ENCODE peak calls at places on chromosome 15, in seven cellular contexts. C is glomerular endothelial cell, L is GM23338, U is uterus, B is NCI-H146, D is Ammon's horn, S is B cell. R is an unnamed sample.

GRCh38 chr15:85786778-85787114 is 8.0 kb downstream of the KLHL25 start:
- DNase-seq in C (no peak), B (no peak), U (no peak), D (no peak), L (no peak), S (no peak), R (no peak)

GRCh38 chr15:90184119-90184785 is 16.9 kb upstream of the SEMA4B start:
- DNase-seq in L (peak; percentile 52), B (peak; percentile 60), U (peak; percentile 79), S (peak; percentile 74), C (no peak), D (peak; percentile 54), R (peak; percentile 86)

GRCh38 chr15:88083828-88084760 is 172.4 kb downstream of the NTRK3 start:
- DNase-seq in B (no peak), D (peak; percentile 28), U (no peak), S (no peak), C (no peak), L (no peak), R (no peak)

GRCh38 chr15:40064231-40064894 is 25.4 kb upstream of the SRP14 start:
- DNase-seq in D (no peak), C (peak; percentile 83), S (no peak), L (peak; percentile 40), B (peak; percentile 62), U (no peak), R (no peak)

GRCh38 chr15:62782100-62782791 is 260.3 kb upstream of the TPM1 start:
- DNase-seq in L (peak; percentile 74), C (peak; percentile 77), S (no peak), D (peak; percentile 89), U (peak; percentile 62), B (peak; percentile 72), R (no peak)

GRCh38 chr15:26235864-26236263 is 372.7 kb upstream of the ATP10A start:
- DNase-seq in L (peak; percentile 65), U (no peak), B (no peak), C (no peak), D (no peak), S (no peak), R (no peak)

GRCh38 chr15:74788716-74789151 is 6.9 kb downstream of the CSK start:
- DNase-seq in C (no peak), B (no peak), S (peak; percentile 80), L (peak; percentile 60), U (no peak), D (no peak), R (no peak)

GRCh38 chr15:78065284-78065872 is 12.1 kb downstream of the TBC1D2B start:
- DNase-seq in S (no peak), C (no peak), U (peak; percentile 68), D (peak; percentile 77), B (no peak), L (no peak), R (peak; percentile 72)

GRCh38 chr15:66702035-66702769 is at the start of gene SMAD6:
- DNase-seq in U (peak; percentile 93), B (peak; percentile 77), C (peak; percentile 72), S (peak; percentile 79), L (peak; percentile 99), D (peak; percentile 86), R (peak; percentile 97)

GRCh38 chr15:74620636-74621545 is 5.3 kb downstream of the CLK3 start:
- DNase-seq in L (peak; percentile 93), U (peak; percentile 36), D (peak; percentile 89), B (peak; percentile 3), S (peak; percentile 79), C (no peak), R (peak; percentile 71)

GRCh38 chr15:55872471-55872870 is 120.9 kb downstream of the NEDD4 start:
- DNase-seq in S (no peak), U (no peak), B (no peak), C (no peak), D (no peak), L (no peak), R (no peak)

GRCh38 chr15:26891448-26891881 is 24.6 kb downstream of the GABRA5 start:
- DNase-seq in S (no peak), D (peak; percentile 89), U (no peak), L (peak; percentile 93), B (peak; percentile 9), C (peak; percentile 22), R (no peak)

GRCh38 chr15:78768531-78769408 is 42.5 kb downstream of the ADAMTS7 start:
- DNase-seq in C (no peak), S (no peak), L (no peak), D (no peak), B (no peak), U (no peak), R (no peak)

GRCh38 chr15:28915935-28916334 is 30.2 kb downstream of the APBA2 start:
- DNase-seq in C (no peak), U (no peak), B (no peak), D (no peak), L (no peak), S (peak; percentile 34), R (peak; percentile 28)

GRCh38 chr15:42914728-42915497 is 5.7 kb downstream of the TTBK2 start:
- DNase-seq in L (no peak), D (no peak), B (no peak), C (no peak), S (no peak), U (no peak), R (no peak)

GRCh38 chr15:41790756-41791546 is 16.7 kb downstream of the MAPKBP1 start:
- DNase-seq in C (peak; percentile 83), S (no peak), B (no peak), L (peak; percentile 27), D (no peak), U (no peak), R (no peak)

GRCh38 chr15:39936187-39936586 is 2.3 kb downstream of the EIF2AK4 start:
- DNase-seq in D (no peak), U (no peak), L (no peak), C (no peak), S (no peak), B (no peak), R (no peak)

GRCh38 chr15:92917606-92918407 is 17.7 kb downstream of the CHD2 start:
- DNase-seq in U (peak; percentile 91), S (peak; percentile 94), D (peak; percentile 90), B (peak; percentile 94), C (peak; percentile 94), L (peak; percentile 98), R (peak; percentile 95)

GRCh38 chr15:39482467-39482866 is 98.4 kb upstream of the THBS1 start:
- DNase-seq in S (no peak), B (no peak), D (no peak), L (no peak), C (no peak), U (no peak), R (no peak)

GRCh38 chr15:44157679-44158078 is 37.4 kb downstream of the FRMD5 start:
- DNase-seq in L (no peak), U (no peak), C (peak; percentile 68), B (no peak), S (no peak), D (no peak), R (no peak)

GRCh38 chr15:74442604-74443003 is 8.8 kb upstream of the SEMA7A start:
- DNase-seq in C (no peak), U (no peak), S (no peak), D (peak; percentile 20), L (no peak), B (no peak), R (no peak)

GRCh38 chr15:84022516-84022915 is 213.1 kb upstream of the GOLGA6L4 start:
- DNase-seq in D (no peak), S (no peak), U (no peak), L (no peak), C (no peak), B (no peak), R (no peak)

GRCh38 chr15:36612063-36612788 is 32.8 kb downstream of the CDIN1 start:
- DNase-seq in U (no peak), L (no peak), B (no peak), C (peak; percentile 39), D (no peak), S (no peak), R (no peak)

R was measured in lower lobe of right lung.